ENCODE peak calls at places on chromosomes 4 and X, in seven cellular contexts. N is suprapubic skin, C is GM06990, B is vagina, D is upper lobe of right lung, O is cardiac fibroblast, F is SJSA1. G is an unnamed sample.

GRCh38 chrX:17488036-17488435 is 113.0 kb downstream of the NHS start:
- DNase-seq in N (no peak), C (no peak), B (no peak), D (no peak), O (peak; percentile 29), F (no peak), G (no peak)

GRCh38 chr4:70892086-70892769 is 9.9 kb upstream of the MOB1B start:
- DNase-seq in N (peak; percentile 62), C (no peak), B (no peak), D (peak; percentile 81), O (peak; percentile 24), F (no peak), G (peak; percentile 76)

GRCh38 chr4:127747883-127748282 is 17.7 kb downstream of the SLC25A31 start:
- DNase-seq in N (no peak), C (no peak), B (no peak), D (no peak), O (no peak), F (no peak), G (no peak)

GRCh38 chrX:156004740-156005139 is 7.2 kb downstream of the IL9R start:
- DNase-seq in N (no peak), C (no peak), B (no peak), D (no peak), O (no peak), F (no peak), G (no peak)

GRCh38 chr4:176478076-176478475 is 158.3 kb downstream of the SPCS3 start:
- DNase-seq in N (no peak), C (no peak), B (no peak), D (no peak), O (peak; percentile 29), F (no peak), G (no peak)

GRCh38 chr4:182271731-182272525 is 28.7 kb downstream of the TENM3 start:
- DNase-seq in N (no peak), C (no peak), B (no peak), D (no peak), O (no peak), F (no peak), G (no peak)

GRCh38 chr4:165204462-165204830 is 2.9 kb upstream of the KLHL2 start:
- DNase-seq in N (no peak), C (no peak), B (no peak), D (no peak), O (no peak), F (no peak), G (no peak)

GRCh38 chr4:128590773-128591172 is 218.7 kb upstream of the JADE1 start:
- DNase-seq in N (no peak), C (no peak), B (no peak), D (no peak), O (no peak), F (no peak), G (no peak)

GRCh38 chrX:38882894-38883620 is 81.8 kb downstream of the MID1IP1 start:
- DNase-seq in N (no peak), C (no peak), B (no peak), D (no peak), O (peak; percentile 44), F (peak; percentile 56), G (no peak)

GRCh38 chr4:25568788-25569231 is 86.8 kb upstream of the SLC34A2 start:
- DNase-seq in N (no peak), C (no peak), B (no peak), D (no peak), O (no peak), F (no peak), G (no peak)

GRCh38 chr4:61805979-61806378 is 605.9 kb downstream of the ADGRL3 start:
- DNase-seq in N (no peak), C (no peak), B (no peak), D (no peak), O (no peak), F (no peak), G (no peak)

GRCh38 chr4:72319596-72319995 is 249.4 kb downstream of the ADAMTS3 start:
- DNase-seq in N (no peak), C (no peak), B (no peak), D (no peak), O (peak; percentile 49), F (no peak), G (no peak)

GRCh38 chr4:76800902-76801301 is 97.0 kb downstream of the SOWAHB start:
- DNase-seq in N (no peak), C (no peak), B (no peak), D (no peak), O (no peak), F (no peak), G (no peak)

GRCh38 chr4:165312506-165312905 is 15.0 kb upstream of the MSMO1 start:
- DNase-seq in N (no peak), C (no peak), B (no peak), D (no peak), O (peak; percentile 60), F (no peak), G (no peak)

GRCh38 chr4:38151870-38152269 is 191.7 kb downstream of the PTTG2 start:
- DNase-seq in N (peak; percentile 50), C (no peak), B (no peak), D (no peak), O (no peak), F (no peak), G (no peak)

GRCh38 chrX:43618376-43619205 is 37.5 kb upstream of the MAOA start:
- DNase-seq in N (no peak), C (no peak), B (no peak), D (no peak), O (no peak), F (no peak), G (no peak)

DNA sequence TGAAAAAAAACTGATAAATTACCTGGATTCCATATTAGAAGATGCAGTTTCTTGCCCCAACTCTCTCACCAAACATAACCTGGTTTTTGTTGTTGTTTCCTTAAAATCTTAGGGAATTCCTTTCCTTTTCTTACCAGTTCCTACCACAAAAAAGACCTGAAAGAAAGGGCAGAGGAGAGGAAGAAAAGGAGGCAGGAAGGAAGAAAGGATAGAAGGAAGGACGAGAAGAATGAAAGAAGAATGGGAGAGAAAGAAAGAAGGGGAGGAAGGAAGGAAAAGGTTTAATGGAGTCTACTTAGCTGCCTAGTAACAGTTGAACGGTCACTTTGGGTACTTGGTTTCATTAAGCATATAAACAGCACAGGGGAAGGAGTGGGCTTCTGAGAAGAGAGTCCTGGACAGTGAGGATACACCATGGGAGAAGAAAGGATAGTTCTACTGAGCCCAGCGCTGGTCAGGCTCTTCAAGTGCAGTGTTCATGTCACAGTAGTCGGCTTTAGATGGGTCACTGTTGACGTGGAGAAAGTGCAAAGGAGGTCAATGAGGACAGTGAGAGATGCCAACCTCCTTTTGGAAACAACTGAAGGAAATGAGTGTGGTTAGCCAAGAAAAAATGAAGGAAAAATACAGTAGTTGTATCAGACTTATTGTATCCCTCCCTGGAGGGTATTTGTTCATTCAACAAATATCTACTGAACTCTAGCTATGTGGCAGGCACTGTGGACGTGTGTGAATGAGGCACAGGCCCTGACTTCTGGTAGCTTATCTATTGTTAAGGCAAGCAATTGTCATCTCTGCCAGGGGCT is 1.1 kb upstream of the CHIC2 start:
- DNase-seq in N (no peak), C (no peak), B (no peak), D (no peak), O (peak; percentile 64), F (peak; percentile 72), G (no peak)
- H3K4me3 ChIP-seq in N (peak overlapping the region; percentile 74), C (peak overlapping the region; percentile 71), B (peak overlapping the region; percentile 94), D (peak overlapping the region; percentile 92), O (no peak overlapping the region), F (peak overlapping the region; percentile 96), G (peak overlapping the region; percentile 90)

DNA sequence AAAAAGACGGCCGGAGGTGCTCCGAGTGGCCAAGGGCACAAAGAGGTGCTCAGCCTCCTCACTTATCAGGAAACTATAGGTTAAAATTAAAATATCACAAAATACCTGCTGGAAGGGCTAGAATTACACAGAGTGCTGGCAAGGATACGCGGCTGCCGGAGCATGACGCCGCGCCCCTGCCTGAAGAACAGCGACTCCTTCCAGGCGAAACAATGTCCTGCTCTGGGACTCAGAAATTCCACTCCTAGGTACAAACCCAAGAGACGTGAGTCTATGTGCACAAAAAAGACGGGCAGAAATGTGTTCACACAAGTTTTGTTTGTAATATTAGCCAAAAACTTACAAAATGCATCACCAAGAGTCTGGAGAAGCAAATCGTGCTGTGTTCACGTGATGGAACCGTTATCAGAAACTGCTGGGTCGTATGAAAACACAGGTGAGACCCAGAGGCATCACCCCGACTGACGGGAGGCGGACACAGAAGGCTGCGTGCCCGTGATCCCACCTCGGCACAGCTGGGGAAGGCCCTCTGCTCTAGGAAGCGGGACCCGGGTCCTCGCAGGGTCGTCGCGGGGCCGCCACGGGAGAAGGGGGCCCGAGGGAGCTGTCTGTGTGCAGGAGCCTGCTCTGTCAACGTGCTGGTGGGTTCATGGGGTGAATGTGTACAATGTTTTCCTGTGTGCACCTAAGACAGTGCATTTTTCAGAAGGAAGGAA is 27.6 kb downstream of the CTBP1 start:
- DNase-seq in N (no peak), C (no peak), B (no peak), D (no peak), O (no peak), F (no peak), G (no peak)
- H3K4me3 ChIP-seq in N (no peak overlapping the region), C (no peak overlapping the region), B (no peak overlapping the region), D (no peak overlapping the region), O (no peak overlapping the region), F (no peak overlapping the region), G (no peak overlapping the region)

DNA sequence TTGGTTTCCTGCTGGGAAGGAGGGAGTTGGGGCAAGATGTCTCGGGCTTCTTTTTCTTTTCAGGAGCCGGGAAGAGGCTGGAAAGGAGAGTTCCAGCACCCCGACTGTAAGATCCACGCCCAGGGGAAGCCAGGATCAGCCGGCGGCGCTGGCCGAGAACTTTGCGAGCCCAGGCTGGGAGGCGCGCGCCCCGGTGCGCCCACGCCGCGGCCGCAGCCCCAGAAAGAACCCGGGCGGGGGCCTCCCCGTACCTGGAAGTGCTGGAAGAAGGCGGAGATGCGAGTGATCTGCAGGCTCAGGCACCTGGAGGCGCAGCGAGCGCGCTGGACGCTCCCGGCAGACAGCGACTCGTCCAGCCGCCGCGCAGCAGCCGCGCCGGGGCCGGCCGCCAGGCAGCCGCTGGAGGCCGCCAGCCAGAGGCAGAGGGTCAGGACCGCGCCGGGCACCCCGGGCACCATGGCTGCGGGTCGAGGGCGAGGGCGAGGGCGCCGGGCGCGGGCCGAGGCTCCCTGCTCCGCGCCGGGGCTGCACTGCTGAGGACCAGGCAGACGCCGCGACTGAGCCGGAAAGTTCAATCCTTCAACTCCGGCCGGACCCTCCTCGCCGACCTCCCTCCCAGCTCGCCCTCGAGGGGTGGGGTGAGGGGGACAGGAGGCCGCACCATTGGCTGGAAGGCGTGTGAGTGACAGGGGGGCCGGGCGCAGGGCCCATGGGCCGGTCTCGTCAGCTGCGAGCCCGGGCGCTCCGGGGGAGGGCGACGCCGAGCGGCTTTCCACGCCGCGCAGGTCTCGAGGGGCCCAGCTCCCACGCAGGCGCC is at the start of gene ANOS1:
- DNase-seq in N (no peak), C (no peak), B (no peak), D (peak; percentile 89), O (peak; percentile 68), F (peak; percentile 62), G (peak; percentile 81)
- H3K4me3 ChIP-seq in N (peak within 1 kb of the TSS; percentile 55), C (no peak within 1 kb of the TSS), B (peak within 1 kb of the TSS; percentile 39), D (peak within 1 kb of the TSS; percentile 48), O (no peak within 1 kb of the TSS), F (peak within 1 kb of the TSS; percentile 58), G (peak within 1 kb of the TSS; percentile 54)

GRCh38 chr4:118894034-118894433 is 5.4 kb downstream of the SYNPO2 start:
- DNase-seq in N (no peak), C (no peak), B (no peak), D (no peak), O (no peak), F (no peak), G (no peak)
- H3K4me3 ChIP-seq in N (no peak overlapping the region), C (no peak overlapping the region), B (no peak overlapping the region), D (no peak overlapping the region), O (no peak overlapping the region), F (no peak overlapping the region), G (no peak overlapping the region)